ENCODE peak calls at places on chromosomes 2 and 18, in four cellular contexts. One of them, this sample, is unnamed.

GRCh38 chr18:24771300-24771699 is 310.9 kb downstream of the HRH4 start:
- DNase-seq in uterus: no peak
- DNase-seq in adrenal gland: no peak
- DNase-seq in A549: no peak
- DNase-seq in this sample: no peak

GRCh38 chr2:70089220-70089945 is 2.1 kb downstream of the PCBP1 start:
- DNase-seq in uterus: no peak
- DNase-seq in adrenal gland: peak
- DNase-seq in A549: peak
- DNase-seq in this sample: no peak

GRCh38 chr2:1907283-1907682 is 163.0 kb upstream of the PXDN start:
- DNase-seq in uterus: no peak
- DNase-seq in adrenal gland: no peak
- DNase-seq in A549: no peak
- DNase-seq in this sample: no peak

GRCh38 chr18:40866013-40866644 is 1088.9 kb upstream of the PIK3C3 start:
- DNase-seq in uterus: no peak
- DNase-seq in adrenal gland: no peak
- DNase-seq in A549: peak
- DNase-seq in this sample: no peak

GRCh38 chr2:170813611-170814550 is 2.8 kb upstream of the GAD1 start:
- DNase-seq in uterus: no peak
- DNase-seq in adrenal gland: peak
- DNase-seq in A549: peak
- DNase-seq in this sample: no peak

GRCh38 chr2:166223298-166223697 is 95.5 kb upstream of the SCN1A start:
- DNase-seq in uterus: no peak
- DNase-seq in adrenal gland: no peak
- DNase-seq in A549: no peak
- DNase-seq in this sample: no peak

GRCh38 chr2:112812318-112813042 is 24.1 kb downstream of the IL1B start:
- DNase-seq in uterus: no peak
- DNase-seq in adrenal gland: no peak
- DNase-seq in A549: no peak
- DNase-seq in this sample: no peak

GRCh38 chr2:75464348-75464946 is 96.3 kb downstream of the EVA1A start:
- DNase-seq in uterus: no peak
- DNase-seq in adrenal gland: peak
- DNase-seq in A549: peak
- DNase-seq in this sample: no peak

GRCh38 chr2:121194626-121195025 is 90.4 kb downstream of the TFCP2L1 start:
- DNase-seq in uterus: no peak
- DNase-seq in adrenal gland: no peak
- DNase-seq in A549: no peak
- DNase-seq in this sample: no peak

GRCh38 chr2:18119883-18120282 is 241.4 kb downstream of the KCNS3 start:
- DNase-seq in uterus: no peak
- DNase-seq in adrenal gland: no peak
- DNase-seq in A549: no peak
- DNase-seq in this sample: no peak

GRCh38 chr2:224904390-224904789 is 137.9 kb downstream of the DOCK10 start:
- DNase-seq in uterus: no peak
- DNase-seq in adrenal gland: no peak
- DNase-seq in A549: no peak
- DNase-seq in this sample: no peak

GRCh38 chr2:222698276-222698675 is 26.8 kb downstream of the MOGAT1 start:
- DNase-seq in uterus: no peak
- DNase-seq in adrenal gland: no peak
- DNase-seq in A549: no peak
- DNase-seq in this sample: no peak

GRCh38 chr18:57839942-57840381 is 36.8 kb upstream of the ATP8B1 start:
- DNase-seq in uterus: no peak
- DNase-seq in adrenal gland: no peak
- DNase-seq in A549: peak
- DNase-seq in this sample: no peak

GRCh38 chr2:212618636-212619035 is 80.0 kb upstream of the ERBB4 start:
- DNase-seq in uterus: no peak
- DNase-seq in adrenal gland: no peak
- DNase-seq in A549: no peak
- DNase-seq in this sample: no peak

GRCh38 chr2:211367711-211368110 is 811.3 kb downstream of the CPS1 start:
- DNase-seq in uterus: no peak
- DNase-seq in adrenal gland: no peak
- DNase-seq in A549: no peak
- DNase-seq in this sample: no peak

GRCh38 chr2:134774786-134775641 is 56.2 kb upstream of the TMEM163 start:
- DNase-seq in uterus: no peak
- DNase-seq in adrenal gland: no peak
- DNase-seq in A549: no peak
- DNase-seq in this sample: peak

GRCh38 chr2:200592414-200593075 is 6.7 kb downstream of the AOX1 start:
- DNase-seq in uterus: no peak
- DNase-seq in adrenal gland: no peak
- DNase-seq in A549: peak
- DNase-seq in this sample: no peak

GRCh38 chr2:216637472-216637871 is 4.3 kb downstream of the IGFBP2 start:
- DNase-seq in uterus: no peak
- DNase-seq in adrenal gland: no peak
- DNase-seq in A549: no peak
- DNase-seq in this sample: no peak

GRCh38 chr2:200247494-200247893 is 59.0 kb upstream of the SPATS2L start:
- DNase-seq in uterus: no peak
- DNase-seq in adrenal gland: no peak
- DNase-seq in A549: no peak
- DNase-seq in this sample: no peak

GRCh38 chr2:150885236-150885635 is 376.4 kb downstream of the RBM43 start:
- DNase-seq in uterus: no peak
- DNase-seq in adrenal gland: no peak
- DNase-seq in A549: no peak
- DNase-seq in this sample: no peak

GRCh38 chr2:210626849-210627248 is 70.5 kb downstream of the CPS1 start:
- DNase-seq in uterus: no peak
- DNase-seq in adrenal gland: no peak
- DNase-seq in A549: no peak
- DNase-seq in this sample: peak

GRCh38 chr2:22517141-22517540 is 867.8 kb upstream of the KLHL29 start:
- DNase-seq in uterus: no peak
- DNase-seq in adrenal gland: no peak
- DNase-seq in A549: no peak
- DNase-seq in this sample: no peak

GRCh38 chr2:133836220-133836619 is 268.0 kb upstream of the NCKAP5 start:
- DNase-seq in uterus: no peak
- DNase-seq in adrenal gland: no peak
- DNase-seq in A549: no peak
- DNase-seq in this sample: no peak

GRCh38 chr2:72794572-72794971 is 31.3 kb downstream of the EXOC6B start:
- DNase-seq in uterus: no peak
- DNase-seq in adrenal gland: no peak
- DNase-seq in A549: no peak
- DNase-seq in this sample: no peak

GRCh38 chr2:240293865-240294461 is 141.5 kb upstream of the GPC1 start:
- DNase-seq in uterus: no peak
- DNase-seq in adrenal gland: no peak
- DNase-seq in A549: no peak
- DNase-seq in this sample: no peak

GRCh38 chr18:79634593-79634992 is 45.0 kb upstream of the CTDP1 start:
- DNase-seq in uterus: no peak
- DNase-seq in adrenal gland: no peak
- DNase-seq in A549: no peak
- DNase-seq in this sample: no peak

GRCh38 chr18:48979944-48980890 is 29.5 kb upstream of the SMAD7 start:
- DNase-seq in uterus: no peak
- DNase-seq in adrenal gland: peak
- DNase-seq in A549: no peak
- DNase-seq in this sample: peak

GRCh38 chr2:127205211-127206140 is 14.6 kb downstream of the CYP27C1 start:
- DNase-seq in uterus: no peak
- DNase-seq in adrenal gland: no peak
- DNase-seq in A549: no peak
- DNase-seq in this sample: no peak

DNA sequence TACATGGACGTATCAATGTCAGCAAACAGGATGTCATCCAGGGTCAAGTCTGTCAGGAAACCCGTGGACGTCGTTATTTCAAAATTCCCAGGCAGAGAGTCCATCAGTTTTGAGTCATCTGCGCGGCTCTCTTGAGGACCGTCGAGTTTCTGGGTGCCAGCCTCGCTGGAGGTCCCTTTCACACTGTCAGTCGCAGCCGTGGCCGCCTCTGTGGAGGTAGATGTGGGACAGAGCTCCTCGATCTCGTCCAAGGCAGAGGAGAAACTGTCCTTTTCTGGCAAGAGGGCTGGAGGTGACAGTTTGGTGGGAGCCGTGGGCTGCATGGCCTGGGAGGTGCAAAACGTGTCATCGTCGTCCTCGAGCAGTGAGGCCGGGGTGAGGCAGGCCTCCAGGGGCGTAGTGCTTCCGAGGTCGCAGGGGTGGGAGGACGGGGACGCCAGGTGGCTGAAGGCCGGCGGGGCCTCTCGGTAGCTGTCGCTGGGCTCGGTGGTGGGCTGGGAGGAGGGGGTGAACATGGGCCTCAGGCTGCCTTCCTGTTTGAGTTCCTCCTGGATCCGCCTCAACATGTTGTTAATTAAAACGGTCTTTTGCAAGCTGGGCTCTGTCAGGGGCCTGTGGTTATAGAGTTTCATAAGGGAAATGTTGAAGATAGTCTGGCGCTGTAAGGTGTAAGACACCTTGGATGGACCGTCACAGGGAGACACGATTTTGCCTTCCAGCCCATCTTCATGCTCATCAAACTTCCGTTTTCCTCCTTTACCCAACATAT is 17.4 kb downstream of the SERTAD2 start:
- DNase-seq in uterus: no peak
- DNase-seq in adrenal gland: no peak
- DNase-seq in A549: no peak
- DNase-seq in this sample: no peak
- TF ChIP-seq POLR2A in uterus: no peak
- TF ChIP-seq POLR2A in adrenal gland: no peak
- TF ChIP-seq POLR2A in A549: no peak
- TF ChIP-seq POLR2A in this sample: no peak

GRCh38 chr2:28422903-28423741 is 30.5 kb downstream of the FOSL2 start:
- DNase-seq in uterus: no peak
- DNase-seq in adrenal gland: no peak
- DNase-seq in A549: no peak
- DNase-seq in this sample: no peak

GRCh38 chr2:28415715-28416114 is 23.1 kb downstream of the FOSL2 start:
- DNase-seq in uterus: no peak
- DNase-seq in adrenal gland: no peak
- DNase-seq in A549: no peak
- DNase-seq in this sample: no peak

GRCh38 chr2:28420717-28421116 is 28.1 kb downstream of the FOSL2 start:
- DNase-seq in uterus: no peak
- DNase-seq in adrenal gland: peak
- DNase-seq in A549: no peak
- DNase-seq in this sample: no peak

GRCh38 chr2:28419003-28419704 is 26.5 kb downstream of the FOSL2 start:
- DNase-seq in uterus: no peak
- DNase-seq in adrenal gland: no peak
- DNase-seq in A549: no peak
- DNase-seq in this sample: no peak

DNA sequence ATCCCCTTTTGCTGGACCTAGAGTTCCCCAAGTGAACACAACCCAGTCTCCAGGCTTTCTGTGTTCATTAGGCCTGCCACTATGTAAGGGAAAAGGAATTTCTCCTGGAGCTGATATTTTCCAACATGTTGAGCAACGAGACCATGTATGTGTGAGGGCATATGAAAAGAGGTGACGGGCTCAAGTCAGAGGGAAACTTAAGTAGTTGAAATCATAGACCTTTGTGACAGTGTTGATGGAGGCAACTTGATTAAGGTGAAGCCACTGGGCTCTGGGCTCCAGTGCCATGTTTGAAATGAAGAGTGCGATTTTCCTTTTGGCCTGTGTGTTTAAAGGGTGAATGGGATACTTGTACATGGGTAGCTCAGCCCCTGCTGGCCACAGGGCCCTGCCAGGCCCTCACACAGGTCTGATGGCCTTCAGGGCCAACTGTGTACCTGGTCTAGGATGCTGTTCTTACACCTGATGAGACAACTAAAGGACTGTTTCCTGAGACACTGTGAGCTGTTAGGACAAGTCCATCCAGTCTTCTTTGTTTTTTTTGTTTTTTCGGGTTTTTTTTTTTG is 27.1 kb downstream of the FOSL2 start:
- DNase-seq in uterus: no peak
- DNase-seq in adrenal gland: no peak
- DNase-seq in A549: no peak
- DNase-seq in this sample: no peak
- TF ChIP-seq POLR2A in uterus: no peak
- TF ChIP-seq POLR2A in adrenal gland: no peak
- TF ChIP-seq POLR2A in A549: no peak
- TF ChIP-seq POLR2A in this sample: no peak

DNA sequence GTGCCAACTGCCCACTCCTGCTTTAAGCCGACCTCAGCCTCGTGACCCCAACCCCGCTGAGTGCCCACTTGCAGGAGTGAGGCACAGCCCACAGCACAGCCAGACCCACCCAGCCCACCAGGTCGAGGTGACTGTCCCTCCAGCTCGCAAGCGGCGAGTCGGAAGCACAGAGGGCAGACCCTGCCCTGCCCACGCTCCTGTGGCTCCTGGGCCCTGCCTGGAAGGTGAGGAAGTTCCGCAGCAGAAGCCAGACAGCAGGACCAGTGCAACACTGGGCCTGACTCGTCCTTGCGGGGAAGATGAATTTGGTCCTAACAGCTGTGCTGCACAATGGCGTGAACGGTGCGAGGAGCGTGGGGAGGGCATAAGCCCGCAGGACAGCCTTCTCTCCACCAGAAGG is 9.9 kb downstream of the DTYMK start:
- DNase-seq in uterus: no peak
- DNase-seq in adrenal gland: no peak
- DNase-seq in A549: no peak
- DNase-seq in this sample: no peak
- TF ChIP-seq POLR2A in uterus: no peak
- TF ChIP-seq POLR2A in adrenal gland: no peak
- TF ChIP-seq POLR2A in A549: no peak
- TF ChIP-seq POLR2A in this sample: no peak

GRCh38 chr2:148020036-148020357 is 540 bp downstream of the ORC4 start:
- DNase-seq in uterus: no peak
- DNase-seq in adrenal gland: no peak
- DNase-seq in A549: no peak
- DNase-seq in this sample: peak

GRCh38 chr2:148020358-148021058 is at the start of gene ORC4:
- DNase-seq in uterus: peak
- DNase-seq in adrenal gland: peak
- DNase-seq in A549: peak
- DNase-seq in this sample: peak

GRCh38 chr2:148022882-148023281 is 2.0 kb downstream of the MBD5 start:
- DNase-seq in uterus: no peak
- DNase-seq in adrenal gland: no peak
- DNase-seq in A549: no peak
- DNase-seq in this sample: no peak

GRCh38 chr2:148022351-148022750 is 1.5 kb downstream of the MBD5 start:
- DNase-seq in uterus: no peak
- DNase-seq in adrenal gland: no peak
- DNase-seq in A549: no peak
- DNase-seq in this sample: no peak

GRCh38 chr2:148021059-148021985 is at the start of gene MBD5:
- DNase-seq in uterus: peak
- DNase-seq in adrenal gland: peak
- DNase-seq in A549: peak
- DNase-seq in this sample: peak
- TF ChIP-seq POLR2A in uterus: no peak
- TF ChIP-seq POLR2A in adrenal gland: peak
- TF ChIP-seq POLR2A in A549: peak
- TF ChIP-seq POLR2A in this sample: peak